ENCODE peak calls at places on chromosomes 4 and X, in five cellular contexts. W is K562, O is mammary epithelial cell, G is GM23338, Q is PC-3. M is an unnamed sample.

GRCh38 chrX:146863566-146863965 is 49.0 kb upstream of the CXorf51A start:
- DNase-seq in O (peak), Q (peak), W (no peak), G (peak), M (no peak)

GRCh38 chr4:89482248-89482647 is 174.6 kb upstream of the GPRIN3 start:
- DNase-seq in Q (peak), O (peak), W (peak), G (peak), M (peak)

GRCh38 chr4:6250235-6250983 is 19.2 kb upstream of the WFS1 start:
- DNase-seq in O (peak), Q (peak), W (peak), G (peak), M (peak)

GRCh38 chrX:23610491-23610890 is 56.8 kb upstream of the PRDX4 start:
- DNase-seq in O (peak), G (no peak), W (no peak), Q (peak), M (no peak)

GRCh38 chr4:1196421-1197183 is 24.2 kb upstream of the SPON2 start:
- DNase-seq in W (no peak), Q (no peak), G (no peak), O (no peak), M (no peak)

GRCh38 chr4:141497627-141498026 is 138.8 kb upstream of the IL15 start:
- DNase-seq in W (no peak), Q (peak), G (no peak), O (peak), M (no peak)

GRCh38 chrX:646228-646495 is 15.6 kb downstream of the SHOX start:
- DNase-seq in W (no peak), O (no peak), Q (no peak), G (no peak), M (no peak)

GRCh38 chrX:134374910-134375309 is 85.1 kb upstream of the HPRT1 start:
- DNase-seq in Q (no peak), W (no peak), O (no peak), G (no peak), M (no peak)

GRCh38 chr4:170089274-170089742 is 448 bp downstream of the AADAT start:
- DNase-seq in W (no peak), Q (peak), G (peak), O (peak), M (peak)

GRCh38 chr4:39528056-39528465 is 822 bp upstream of the UGDH start:
- DNase-seq in G (no peak), O (no peak), Q (peak), W (no peak), M (peak)

GRCh38 chr4:109572154-109572553 is 12.1 kb downstream of the MCUB start:
- DNase-seq in O (no peak), W (no peak), Q (no peak), G (no peak), M (no peak)

GRCh38 chrX:1086444-1087409 is 125.7 kb downstream of the CRLF2 start:
- DNase-seq in O (peak), W (no peak), Q (peak), G (no peak), M (no peak)

GRCh38 chrX:24343719-24344118 is 16.7 kb upstream of the SUPT20HL1 start:
- DNase-seq in G (no peak), O (no peak), Q (no peak), W (no peak), M (no peak)

GRCh38 chr4:77699731-77700210 is 94.2 kb downstream of the CXCL13 start:
- DNase-seq in Q (peak), W (peak), G (peak), O (peak), M (peak)

GRCh38 chrX:83892433-83892832 is 31.5 kb downstream of the CYLC1 start:
- DNase-seq in O (no peak), Q (no peak), G (no peak), W (no peak), M (no peak)

GRCh38 chr4:75708218-75708691 is 16.1 kb upstream of the USO1 start:
- DNase-seq in W (no peak), O (no peak), G (peak), Q (peak), M (no peak)

GRCh38 chr4:26351685-26352084 is 30.9 kb downstream of the RBPJ start:
- DNase-seq in O (no peak), G (no peak), W (no peak), Q (no peak), M (no peak)

DNA sequence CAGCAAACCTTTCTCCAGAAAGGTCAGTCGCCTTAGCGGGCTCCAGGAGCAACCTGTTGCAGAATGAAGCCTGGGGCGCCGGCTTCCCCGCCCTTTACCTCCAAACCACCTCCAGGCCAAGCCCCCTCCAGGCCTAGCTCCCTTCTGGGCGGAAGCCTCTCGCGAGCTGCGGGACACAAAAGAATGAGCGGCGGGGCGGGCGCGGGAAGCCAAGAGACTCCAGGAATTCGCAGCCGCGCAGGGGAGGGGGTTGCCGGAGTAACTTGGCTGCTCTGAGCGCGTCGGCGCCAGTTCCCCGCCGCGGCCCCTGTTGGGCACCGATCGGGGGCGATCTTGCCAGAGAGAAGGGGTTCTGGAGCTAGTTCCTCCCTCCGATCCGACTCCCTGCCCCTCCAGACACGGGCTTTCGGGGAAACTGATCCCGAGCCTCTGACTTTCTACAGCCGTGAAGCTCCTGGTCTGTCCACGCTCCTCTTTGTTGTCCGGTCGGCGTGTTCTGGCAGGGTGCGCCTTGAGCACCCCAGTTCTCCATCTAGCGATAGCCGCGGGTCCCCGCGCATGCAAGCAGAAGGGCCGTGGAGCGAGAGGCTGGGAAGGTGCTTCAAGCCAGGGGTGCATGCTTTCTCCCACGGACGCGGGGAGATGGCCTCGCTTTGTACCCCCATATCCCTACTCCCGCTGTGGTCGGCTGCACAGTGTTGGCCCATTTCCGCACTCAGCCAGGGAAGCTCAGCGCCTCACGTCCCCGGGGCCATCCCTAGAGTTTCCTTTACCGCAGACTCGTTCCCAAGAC is 1.2 kb downstream of the PROM1 start:
- DNase-seq in W (no peak), Q (no peak), G (peak), O (peak), M (peak)
- TF ChIP-seq EZH2 in W (no peak), Q (no peak), G (no peak), O (peak), M (no peak)

GRCh38 chr4:185838514-185839203 is 26.7 kb upstream of the SORBS2 start:
- DNase-seq in Q (no peak), O (no peak), G (no peak), W (no peak), M (no peak)
- H3K27ac ChIP-seq in Q (peak), O (peak), G (peak), W (no peak), M (no peak)

DNA sequence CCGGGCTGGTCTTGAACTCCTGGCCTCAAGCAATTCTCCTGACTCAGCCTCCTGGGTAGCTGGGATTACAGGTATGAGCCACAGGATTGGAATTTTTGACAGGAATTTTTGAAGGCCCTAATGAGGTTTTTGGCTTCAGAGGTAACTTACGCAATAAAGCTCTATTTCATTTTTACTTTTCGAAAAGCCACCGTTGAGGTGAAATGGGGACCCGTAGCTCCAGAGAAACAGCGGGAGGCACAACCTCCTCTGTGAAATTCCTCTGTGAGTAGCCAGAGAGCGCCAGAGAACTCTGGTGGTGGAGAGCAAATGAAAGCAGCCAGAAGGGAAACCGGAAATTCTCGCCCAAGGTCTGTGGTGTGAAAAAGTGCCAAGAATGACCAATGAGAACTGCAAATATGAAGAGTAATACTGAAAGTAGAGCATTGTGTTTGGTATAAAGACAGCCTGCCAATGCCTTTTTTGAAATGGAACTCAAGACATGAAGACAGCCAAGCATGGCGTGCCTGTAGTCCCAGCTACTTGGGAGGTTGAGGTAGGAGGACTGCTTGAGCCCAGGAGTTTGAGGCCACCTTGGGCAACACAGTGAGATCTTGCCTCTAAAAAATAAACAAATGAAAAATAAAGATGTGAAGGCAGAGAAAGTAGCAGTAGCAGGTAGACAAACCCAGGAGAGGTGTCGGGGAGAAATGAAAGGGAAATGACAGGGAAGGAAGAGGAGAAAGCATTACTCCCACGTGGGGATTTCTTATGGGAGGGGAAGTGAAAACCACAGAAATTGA is 33.0 kb upstream of the TMEM131L start:
- DNase-seq in G (peak), O (peak), Q (peak), W (peak), M (peak)
- H3K4me3 ChIP-seq in G (no peak), O (no peak), Q (no peak), W (no peak), M (no peak)

GRCh38 chr4:106149911-106150310 is 166.1 kb downstream of the TBCK start:
- DNase-seq in Q (no peak), G (no peak), O (no peak), W (no peak), M (no peak)

GRCh38 chr4:106149026-106149425 is 167.0 kb downstream of the TBCK start:
- DNase-seq in O (no peak), Q (no peak), W (no peak), G (no peak), M (no peak)
- TF ChIP-seq EZH2 in O (no peak), Q (no peak), W (no peak), G (no peak), M (no peak)

GRCh38 chr4:101232074-101232776 is 115.1 kb downstream of the PPP3CA start:
- DNase-seq in O (peak), W (no peak), Q (peak), G (no peak), M (peak)

GRCh38 chr4:101239685-101240084 is 107.6 kb downstream of the PPP3CA start:
- DNase-seq in G (no peak), W (no peak), Q (no peak), O (no peak), M (no peak)

GRCh38 chr4:101237773-101238172 is 109.6 kb downstream of the PPP3CA start:
- DNase-seq in O (no peak), Q (no peak), G (no peak), W (no peak), M (no peak)

GRCh38 chr4:101238706-101239105 is 108.6 kb downstream of the PPP3CA start:
- DNase-seq in O (peak), Q (peak), W (no peak), G (no peak), M (peak)

GRCh38 chr4:101236097-101236496 is 111.2 kb downstream of the PPP3CA start:
- DNase-seq in W (no peak), O (no peak), G (no peak), Q (no peak), M (no peak)
- H3K27ac ChIP-seq in W (no peak), O (no peak), G (no peak), Q (no peak), M (no peak)

GRCh38 chr4:184544711-184545409 is 70.5 kb upstream of the IRF2 start:
- DNase-seq in W (no peak), G (no peak), Q (no peak), O (no peak), M (peak)

GRCh38 chr4:184553891-184554290 is 79.5 kb upstream of the IRF2 start:
- DNase-seq in G (no peak), O (no peak), Q (no peak), W (no peak), M (no peak)

GRCh38 chr4:184550476-184550875 is 76.1 kb upstream of the IRF2 start:
- DNase-seq in W (no peak), G (no peak), O (no peak), Q (no peak), M (no peak)

GRCh38 chr4:184548651-184549341 is 74.4 kb upstream of the IRF2 start:
- DNase-seq in W (peak), G (peak), Q (no peak), O (no peak), M (peak)

DNA sequence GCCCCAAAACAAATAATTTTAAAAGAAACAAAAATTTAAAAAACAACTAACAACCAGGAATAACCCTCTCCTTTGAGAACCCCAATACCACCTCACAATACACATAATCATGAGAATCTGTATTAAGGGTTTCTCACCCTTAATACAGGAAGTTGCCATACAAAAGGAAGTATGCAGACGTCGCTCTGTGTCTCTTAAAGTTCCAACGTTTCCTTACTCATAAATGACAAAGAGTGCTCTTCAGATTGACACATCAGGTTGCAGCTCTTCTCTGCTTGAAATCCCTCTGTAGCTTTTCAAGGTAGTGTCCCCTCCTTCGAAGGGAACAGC is 73.9 kb upstream of the IRF2 start:
- DNase-seq in O (no peak), G (peak), Q (no peak), W (no peak), M (no peak)
- H3K4me3 ChIP-seq in O (no peak), G (peak), Q (no peak), W (no peak), M (no peak)

M was measured in A673.